ENCODE peak calls at places on chromosome 21, in four cellular contexts. One of them, this sample, is unnamed.

GRCh38 chr21:45998871-45999580 is 17.5 kb downstream of the COL6A1 start:
- DNase-seq in ecto neural progenitor cell: no peak
- DNase-seq in DMS79: no peak
- DNase-seq in ureter: peak; percentile 42
- DNase-seq in this sample: no peak

GRCh38 chr21:39633043-39633442 is 20.3 kb downstream of the B3GALT5 start:
- DNase-seq in ecto neural progenitor cell: no peak
- DNase-seq in DMS79: no peak
- DNase-seq in ureter: no peak
- DNase-seq in this sample: no peak

GRCh38 chr21:44955141-44955802 is 15.4 kb downstream of the SLX9 start:
- DNase-seq in ecto neural progenitor cell: no peak
- DNase-seq in DMS79: no peak
- DNase-seq in ureter: no peak
- DNase-seq in this sample: no peak

GRCh38 chr21:28479660-28480059 is 513.0 kb downstream of the LTN1 start:
- DNase-seq in ecto neural progenitor cell: no peak
- DNase-seq in DMS79: no peak
- DNase-seq in ureter: no peak
- DNase-seq in this sample: no peak

GRCh38 chr21:31555741-31556191 is 103.7 kb upstream of the SOD1 start:
- DNase-seq in ecto neural progenitor cell: peak; percentile 72
- DNase-seq in DMS79: no peak
- DNase-seq in ureter: no peak
- DNase-seq in this sample: no peak

GRCh38 chr21:21046063-21046462 is 47.9 kb downstream of the NCAM2 start:
- DNase-seq in ecto neural progenitor cell: no peak
- DNase-seq in DMS79: no peak
- DNase-seq in ureter: no peak
- DNase-seq in this sample: no peak

GRCh38 chr21:43877936-43878575 is 13.0 kb downstream of the AGPAT3 start:
- DNase-seq in ecto neural progenitor cell: no peak
- DNase-seq in DMS79: no peak
- DNase-seq in ureter: no peak
- DNase-seq in this sample: no peak

GRCh38 chr21:34843562-34843961 is 174.8 kb downstream of the CLIC6 start:
- DNase-seq in ecto neural progenitor cell: no peak
- DNase-seq in DMS79: no peak
- DNase-seq in ureter: no peak
- DNase-seq in this sample: no peak

GRCh38 chr21:38273745-38274544 is 17.2 kb downstream of the KCNJ15 start:
- DNase-seq in ecto neural progenitor cell: no peak
- DNase-seq in DMS79: no peak
- DNase-seq in ureter: no peak
- DNase-seq in this sample: no peak

GRCh38 chr21:40902299-40902698 is 55.3 kb upstream of the DSCAM start:
- DNase-seq in ecto neural progenitor cell: no peak
- DNase-seq in DMS79: peak; percentile 42
- DNase-seq in ureter: no peak
- DNase-seq in this sample: peak; percentile 90

GRCh38 chr21:36135391-36136094 is 664 bp downstream of the CBR3 start:
- DNase-seq in ecto neural progenitor cell: peak; percentile 76
- DNase-seq in DMS79: peak; percentile 58
- DNase-seq in ureter: peak; percentile 84
- DNase-seq in this sample: peak; percentile 58

GRCh38 chr21:35394049-35394448 is 344.9 kb upstream of the RUNX1 start:
- DNase-seq in ecto neural progenitor cell: no peak
- DNase-seq in DMS79: no peak
- DNase-seq in ureter: no peak
- DNase-seq in this sample: no peak

GRCh38 chr21:18914570-18914969 is 511.0 kb upstream of the TMPRSS15 start:
- DNase-seq in ecto neural progenitor cell: no peak
- DNase-seq in DMS79: no peak
- DNase-seq in ureter: no peak
- DNase-seq in this sample: no peak

GRCh38 chr21:37580690-37581089 is 214.1 kb downstream of the DYRK1A start:
- DNase-seq in ecto neural progenitor cell: no peak
- DNase-seq in DMS79: no peak
- DNase-seq in ureter: no peak
- DNase-seq in this sample: no peak

GRCh38 chr21:17823846-17824245 is 4.7 kb upstream of the C21orf91 start:
- DNase-seq in ecto neural progenitor cell: no peak
- DNase-seq in DMS79: no peak
- DNase-seq in ureter: no peak
- DNase-seq in this sample: no peak

This sample was measured in pons.